ENCODE peak calls at places on chromosomes 4 and X, in four cellular contexts. I is endothelial cell, A is GM12878, B is tibial nerve. R is an unnamed sample.
A peak's percentile ranks its signal among the peaks of the same experiment; 100 is the strongest.

GRCh38 chr4:13538427-13538973 is 5.8 kb downstream of the NKX3-2 start:
- DNase-seq in I (no peak), A (no peak), B (no peak), R (no peak)

GRCh38 chr4:59388359-59388758 is 1811.8 kb upstream of the ADGRL3 start:
- DNase-seq in I (no peak), A (no peak), B (no peak), R (no peak)

GRCh38 chr4:123114084-123114914 is 191.9 kb upstream of the NUDT6 start:
- DNase-seq in I (no peak), A (no peak), B (no peak), R (no peak)

GRCh38 chr4:38008493-38009120 is 48.4 kb downstream of the PTTG2 start:
- DNase-seq in I (no peak), A (no peak), B (no peak), R (no peak)

GRCh38 chr4:103895876-103896465 is 176.2 kb upstream of the TACR3 start:
- DNase-seq in I (no peak), A (no peak), B (no peak), R (no peak)

GRCh38 chr4:94695389-94695788 is 62.4 kb upstream of the BMPR1B start:
- DNase-seq in I (no peak), A (no peak), B (no peak), R (no peak)

GRCh38 chr4:86011117-86011516 is 348.7 kb downstream of the MAPK10 start:
- DNase-seq in I (no peak), A (no peak), B (no peak), R (no peak)

GRCh38 chr4:42865572-42866189 is 26.8 kb upstream of the GRXCR1 start:
- DNase-seq in I (peak; percentile 63), A (no peak), B (peak; percentile 20), R (peak; percentile 29)

GRCh38 chrX:128676651-128677050 is 624.4 kb upstream of the ACTRT1 start:
- DNase-seq in I (no peak), A (no peak), B (no peak), R (no peak)

GRCh38 chrX:133586443-133586842 is 171.2 kb upstream of the GPC4 start:
- DNase-seq in I (no peak), A (no peak), B (no peak), R (no peak)

GRCh38 chr4:52825311-52826090 is 36.6 kb upstream of the RASL11B start:
- DNase-seq in I (no peak), A (no peak), B (no peak), R (no peak)

GRCh38 chr4:18278244-18278643 is 256.7 kb upstream of the LCORL start:
- DNase-seq in I (no peak), A (no peak), B (no peak), R (no peak)

GRCh38 chr4:26275261-26275660 is 45.6 kb upstream of the RBPJ start:
- DNase-seq in I (no peak), A (no peak), B (no peak), R (no peak)

GRCh38 chr4:82666970-82667665 is 105.3 kb upstream of the TMEM150C start:
- DNase-seq in I (no peak), A (no peak), B (no peak), R (no peak)

GRCh38 chrX:63930140-63930539 is 145.1 kb upstream of the ARHGEF9 start:
- DNase-seq in I (peak; percentile 7), A (no peak), B (no peak), R (no peak)

GRCh38 chr4:136383126-136383525 is 1149.2 kb downstream of the PCDH18 start:
- DNase-seq in I (no peak), A (no peak), B (no peak), R (no peak)

GRCh38 chr4:138162259-138162658 is 79.9 kb downstream of the SLC7A11 start:
- DNase-seq in I (no peak), A (no peak), B (no peak), R (no peak)

DNA sequence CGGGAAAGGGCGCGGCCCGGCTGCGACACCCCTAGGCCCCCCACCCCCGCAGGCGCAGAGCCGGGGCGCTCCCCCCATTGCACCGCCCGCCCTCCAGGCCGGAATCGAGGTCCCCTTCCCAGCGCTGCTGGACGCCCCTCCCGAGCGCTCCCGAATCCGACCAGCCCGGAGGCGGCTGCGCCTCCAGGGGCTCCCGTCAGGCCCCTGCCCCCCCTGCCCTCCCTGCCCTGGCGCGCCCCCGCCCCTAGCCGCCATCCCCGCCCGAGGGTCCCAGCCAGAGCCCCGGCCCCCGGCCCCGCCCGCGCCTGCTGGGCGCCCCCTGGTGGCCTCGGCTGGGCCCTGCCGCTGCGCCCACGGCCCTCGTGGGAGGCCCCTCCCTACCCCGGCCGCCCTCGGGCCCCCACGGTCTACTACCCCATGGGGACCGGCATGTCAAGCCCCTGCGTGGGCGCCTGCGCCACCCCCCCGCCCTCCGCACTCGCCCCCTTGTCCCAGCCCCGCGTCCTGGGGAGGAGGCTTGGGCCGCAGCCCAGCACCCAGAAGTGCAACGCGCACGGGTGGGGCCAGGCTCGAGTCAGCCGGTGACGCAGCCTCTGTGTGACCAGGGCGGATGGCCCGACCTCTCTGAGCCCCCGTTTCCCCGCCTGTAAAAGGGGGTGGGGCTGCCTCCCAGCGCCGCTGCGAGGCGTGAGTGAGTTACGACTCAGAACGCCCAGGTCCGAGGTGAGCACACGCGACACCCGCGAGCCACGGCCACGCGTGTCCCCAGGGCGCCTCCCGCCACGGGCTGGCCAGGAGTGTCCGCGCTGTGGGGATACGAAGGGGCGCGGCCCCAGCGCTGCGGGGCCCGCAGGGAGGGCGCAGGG is 104.9 kb downstream of the FAM53A start:
- DNase-seq in I (peak; percentile 68), A (no peak), B (peak; percentile 68), R (peak; percentile 78)
- TF ChIP-seq CTCF in I (peak; percentile 79), A (peak; percentile 35), B (peak; percentile 67), R (peak; percentile 65)

GRCh38 chr4:23853986-23854385 is 35.9 kb downstream of the PPARGC1A start:
- DNase-seq in I (no peak), A (no peak), B (no peak), R (no peak)

GRCh38 chr4:23855912-23856605 is 33.8 kb downstream of the PPARGC1A start:
- DNase-seq in I (no peak), A (no peak), B (no peak), R (no peak)

GRCh38 chr4:23856630-23857029 is 33.2 kb downstream of the PPARGC1A start:
- DNase-seq in I (no peak), A (no peak), B (no peak), R (no peak)

GRCh38 chr4:23861897-23862296 is 27.9 kb downstream of the PPARGC1A start:
- DNase-seq in I (no peak), A (no peak), B (no peak), R (no peak)

GRCh38 chr4:23857353-23857752 is 32.5 kb downstream of the PPARGC1A start:
- DNase-seq in I (no peak), A (no peak), B (no peak), R (no peak)
- TF ChIP-seq CTCF in I (no peak), A (no peak), B (no peak), R (no peak)

GRCh38 chr4:180615746-180616145 is 1627.5 kb upstream of the TENM3 start:
- DNase-seq in I (no peak), A (no peak), B (no peak), R (no peak)
- TF ChIP-seq CTCF in I (peak; percentile 15), A (no peak), B (no peak), R (no peak)

GRCh38 chr4:6716018-6716911 is at the start of gene BLOC1S4:
- DNase-seq in I (peak; percentile 80), A (peak; percentile 86), B (peak; percentile 73), R (peak; percentile 95)
- TF ChIP-seq CTCF in I (no peak), A (no peak), B (peak; percentile 58), R (no peak)